ENCODE peak calls at places on chromosomes 1 and 21, in five cellular contexts. H is fibroblast of mammary gland, Z is mucosa of descending colon, B is NT2/D1, M is stromal cell of bone marrow. O is an unnamed sample.
A peak's percentile ranks its signal among the peaks of the same experiment; 100 is the strongest.

GRCh38 chr1:53316742-53317650 is 10.9 kb downstream of the LRP8 start:
- DNase-seq in H (no peak), Z (peak; percentile 31), B (no peak), M (no peak), O (no peak)

GRCh38 chr1:38246955-38247952 is 200.7 kb upstream of the POU3F1 start:
- DNase-seq in H (peak; percentile 49), Z (no peak), B (no peak), M (peak; percentile 8), O (no peak)

GRCh38 chr1:197733324-197733723 is 42.0 kb downstream of the DENND1B start:
- DNase-seq in H (no peak), Z (no peak), B (no peak), M (no peak), O (no peak)

GRCh38 chr1:27725374-27726172 is at the start of gene FAM76A:
- DNase-seq in H (peak; percentile 99), Z (peak; percentile 99), B (peak; percentile 100), M (peak; percentile 98), O (peak; percentile 100)

GRCh38 chr21:29250642-29251041 is 48.1 kb upstream of the BACH1 start:
- DNase-seq in H (no peak), Z (no peak), B (no peak), M (no peak), O (no peak)

GRCh38 chr21:38171723-38172344 is 85.0 kb upstream of the KCNJ15 start:
- DNase-seq in H (peak; percentile 84), Z (no peak), B (peak; percentile 93), M (peak; percentile 76), O (no peak)

GRCh38 chr1:97190326-97190725 is 468.7 kb downstream of the PTBP2 start:
- DNase-seq in H (peak; percentile 61), Z (no peak), B (no peak), M (no peak), O (no peak)

GRCh38 chr1:2530501-2531361 is 668 bp upstream of the HES5 start:
- DNase-seq in H (no peak), Z (no peak), B (no peak), M (no peak), O (no peak)

GRCh38 chr1:226568077-226568831 is 19.7 kb downstream of the STUM start:
- DNase-seq in H (peak; percentile 15), Z (no peak), B (no peak), M (no peak), O (no peak)

GRCh38 chr21:42009018-42009830 is 936 bp downstream of the ZBTB21 start:
- DNase-seq in H (peak; percentile 71), Z (peak; percentile 82), B (no peak), M (no peak), O (peak; percentile 92)

GRCh38 chr1:64110924-64111777 is 92.3 kb upstream of the UBE2U start:
- DNase-seq in H (peak; percentile 53), Z (no peak), B (no peak), M (no peak), O (no peak)

GRCh38 chr1:194952171-194952570 is 1656.1 kb downstream of the KCNT2 start:
- DNase-seq in H (no peak), Z (no peak), B (no peak), M (no peak), O (no peak)

GRCh38 chr1:165288301-165289120 is 68.0 kb downstream of the LMX1A start:
- DNase-seq in H (no peak), Z (no peak), B (no peak), M (no peak), O (no peak)

GRCh38 chr1:206471993-206472392 is 1.7 kb downstream of the IKBKE start:
- DNase-seq in H (no peak), Z (no peak), B (no peak), M (no peak), O (no peak)

GRCh38 chr1:186306533-186306932 is 68.5 kb downstream of the TPR start:
- DNase-seq in H (no peak), Z (no peak), B (no peak), M (no peak), O (no peak)

GRCh38 chr1:87292684-87293493 is 35.8 kb upstream of the LMO4 start:
- DNase-seq in H (peak; percentile 64), Z (no peak), B (peak; percentile 68), M (peak; percentile 25), O (no peak)

GRCh38 chr1:238232036-238232744 is 341.5 kb upstream of the ZP4 start:
- DNase-seq in H (no peak), Z (no peak), B (no peak), M (no peak), O (no peak)

GRCh38 chr1:66439028-66439427 is 94.9 kb upstream of the SGIP1 start:
- DNase-seq in H (peak; percentile 64), Z (no peak), B (no peak), M (no peak), O (no peak)